ENCODE peak calls at places on chromosomes 4 and X, in four cellular contexts. E is KG1, X is lung microvascular endothelial cell, V is SK-MEL-5. R is an unnamed sample.

GRCh38 chrX:40920351-40920750 is 164.9 kb upstream of the USP9X start:
- DNase-seq in E (no peak), X (no peak), V (no peak), R (no peak)

GRCh38 chr4:83112678-83113428 is 1.7 kb downstream of the PLAC8 start:
- DNase-seq in E (peak; percentile 74), X (no peak), V (no peak), R (no peak)

GRCh38 chrX:113300580-113300979 is 459.9 kb upstream of the AMOT start:
- DNase-seq in E (no peak), X (no peak), V (no peak), R (no peak)

GRCh38 chrX:9390121-9390520 is 74.7 kb upstream of the TBL1X start:
- DNase-seq in E (no peak), X (no peak), V (no peak), R (no peak)

GRCh38 chr4:67996127-67996526 is 32.8 kb upstream of the TMPRSS11A start:
- DNase-seq in E (no peak), X (no peak), V (no peak), R (no peak)

GRCh38 chr4:150207871-150208270 is 129.6 kb downstream of the DCLK2 start:
- DNase-seq in E (no peak), X (no peak), V (no peak), R (no peak)

GRCh38 chrX:103343105-103343504 is 13.1 kb downstream of the TCEAL7 start:
- DNase-seq in E (peak; percentile 1), X (peak; percentile 61), V (peak; percentile 47), R (no peak)

GRCh38 chr4:6313216-6313615 is 43.6 kb downstream of the WFS1 start:
- DNase-seq in E (no peak), X (no peak), V (no peak), R (no peak)

GRCh38 chr4:137599766-137600165 is 67.5 kb upstream of the PCDH18 start:
- DNase-seq in E (no peak), X (no peak), V (no peak), R (no peak)

GRCh38 chr4:101791189-101791572 is 651 bp downstream of the BANK1 start:
- DNase-seq in E (no peak), X (no peak), V (no peak), R (no peak)

GRCh38 chr4:22167201-22167600 is 218.6 kb upstream of the KCNIP4 start:
- DNase-seq in E (no peak), X (no peak), V (no peak), R (no peak)

GRCh38 chr4:7043521-7044414 is 596 bp downstream of the TADA2B start:
- DNase-seq in E (no peak), X (peak; percentile 62), V (peak; percentile 23), R (no peak)

GRCh38 chrX:17025903-17026302 is 79.4 kb downstream of the REPS2 start:
- DNase-seq in E (no peak), X (no peak), V (no peak), R (no peak)

GRCh38 chrX:57583477-57583876 is 8.3 kb upstream of the ZXDB start:
- DNase-seq in E (no peak), X (no peak), V (no peak), R (no peak)

GRCh38 chrX:48956728-48957414 is 536 bp downstream of the OTUD5 start:
- DNase-seq in E (no peak), X (peak; percentile 49), V (no peak), R (no peak)

GRCh38 chrX:56968980-56969379 is 26.4 kb downstream of the SPIN3 start:
- DNase-seq in E (no peak), X (peak; percentile 18), V (no peak), R (no peak)

GRCh38 chr4:152033621-152034020 is 272.8 kb upstream of the GATB start:
- DNase-seq in E (no peak), X (no peak), V (no peak), R (no peak)

GRCh38 chrX:49243166-49243565 is 7.9 kb downstream of the CCDC22 start:
- DNase-seq in E (no peak), X (no peak), V (no peak), R (no peak)

GRCh38 chr4:48490680-48491513 is 845 bp downstream of the ZAR1 start:
- DNase-seq in E (no peak), X (no peak), V (no peak), R (no peak)

R was measured in cardiac septum.